ENCODE peak calls at places on chromosomes 2 and 18, in eight cellular contexts. C is effector memory CD4-positive, alpha-beta T cell; L is NCI-H1436; A is SHP77; J is bronchial epithelial cell; O is NCI-H1930; K is T-helper 2 cell; B is GM23338. Q is an unnamed sample.
A peak's percentile ranks its signal among the peaks of the same experiment; 100 is the strongest.

GRCh38 chr2:127154396-127154795 is 47.4 kb upstream of the BIN1 start:
- DNase-seq in C (no peak), L (no peak), A (no peak), J (no peak), O (no peak), K (no peak), B (no peak), Q (no peak)

GRCh38 chr2:105460048-105460732 is 61.3 kb upstream of the FHL2 start:
- DNase-seq in C (no peak), L (no peak), A (no peak), J (no peak), O (no peak), K (no peak), B (no peak), Q (no peak)

GRCh38 chr2:239853706-239854327 is 171.3 kb downstream of the NDUFA10 start:
- DNase-seq in C (no peak), L (no peak), A (no peak), J (no peak), O (no peak), K (no peak), B (no peak), Q (no peak)

GRCh38 chr2:62660087-62660486 is 45.4 kb upstream of the EHBP1 start:
- DNase-seq in C (no peak), L (no peak), A (no peak), J (no peak), O (no peak), K (no peak), B (no peak), Q (no peak)

GRCh38 chr18:50441518-50441917 is 66.7 kb downstream of the SKA1 start:
- DNase-seq in C (no peak), L (no peak), A (no peak), J (no peak), O (no peak), K (no peak), B (peak; percentile 16), Q (no peak)

GRCh38 chr2:52537588-52537987 is 1230.0 kb upstream of the CHAC2 start:
- DNase-seq in C (no peak), L (no peak), A (no peak), J (no peak), O (no peak), K (no peak), B (no peak), Q (no peak)

GRCh38 chr2:47201224-47201623 is 46.1 kb upstream of the STPG4 start:
- DNase-seq in C (no peak), L (no peak), A (no peak), J (no peak), O (no peak), K (no peak), B (no peak), Q (no peak)

GRCh38 chr18:42508683-42509347 is 553.8 kb downstream of the PIK3C3 start:
- DNase-seq in C (no peak), L (no peak), A (no peak), J (no peak), O (no peak), K (no peak), B (no peak), Q (no peak)

GRCh38 chr18:29496276-29496675 is 1319.3 kb upstream of the CDH2 start:
- DNase-seq in C (no peak), L (no peak), A (no peak), J (no peak), O (peak; percentile 67), K (no peak), B (no peak), Q (no peak)

GRCh38 chr2:38751847-38752410 is 768 bp upstream of the SRSF7 start:
- DNase-seq in C (no peak), L (no peak), A (peak; percentile 43), J (no peak), O (no peak), K (no peak), B (peak; percentile 63), Q (peak; percentile 49)

GRCh38 chr2:196376984-196377877 is 205.9 kb upstream of the STK17B start:
- DNase-seq in C (no peak), L (no peak), A (no peak), J (no peak), O (no peak), K (no peak), B (no peak), Q (no peak)

GRCh38 chr2:134288814-134289213 is 34.9 kb downstream of the MGAT5 start:
- DNase-seq in C (no peak), L (no peak), A (no peak), J (no peak), O (no peak), K (peak; percentile 38), B (no peak), Q (no peak)

GRCh38 chr2:241295326-241296095 is 20.0 kb downstream of the HDLBP start:
- DNase-seq in C (no peak), L (no peak), A (no peak), J (no peak), O (no peak), K (no peak), B (no peak), Q (no peak)

GRCh38 chr2:99190548-99190947 is 9.6 kb downstream of the MRPL30 start:
- DNase-seq in C (no peak), L (no peak), A (no peak), J (no peak), O (no peak), K (no peak), B (peak; percentile 9), Q (peak; percentile 1)

GRCh38 chr2:188892632-188893031 is 81.5 kb upstream of the COL3A1 start:
- DNase-seq in C (no peak), L (no peak), A (no peak), J (no peak), O (no peak), K (no peak), B (no peak), Q (no peak)

GRCh38 chr18:21439453-21439852 is 161.1 kb downstream of the ESCO1 start:
- DNase-seq in C (no peak), L (no peak), A (no peak), J (peak; percentile 99), O (no peak), K (no peak), B (no peak), Q (no peak)

GRCh38 chr18:35740616-35741015 is 159.1 kb downstream of the GALNT1 start:
- DNase-seq in C (no peak), L (no peak), A (no peak), J (no peak), O (no peak), K (no peak), B (no peak), Q (no peak)

GRCh38 chr2:58866040-58866439 is 624.9 kb upstream of the FANCL start:
- DNase-seq in C (no peak), L (no peak), A (no peak), J (no peak), O (no peak), K (no peak), B (peak; percentile 81), Q (no peak)

GRCh38 chr2:130749641-130750040 is 5.7 kb upstream of the AMER3 start:
- DNase-seq in C (no peak), L (no peak), A (no peak), J (no peak), O (no peak), K (no peak), B (no peak), Q (no peak)

GRCh38 chr2:134124047-134124753 is 129.7 kb upstream of the MGAT5 start:
- DNase-seq in C (no peak), L (peak; percentile 86), A (peak; percentile 25), J (no peak), O (peak; percentile 20), K (no peak), B (no peak), Q (peak; percentile 5)

GRCh38 chr2:101258804-101259203 is 6.1 kb downstream of the CNOT11 start:
- DNase-seq in C (no peak), L (no peak), A (no peak), J (no peak), O (no peak), K (no peak), B (no peak), Q (no peak)

GRCh38 chr18:13577091-13577697 is 149.2 kb downstream of the FAM210A start:
- DNase-seq in C (no peak), L (no peak), A (no peak), J (peak; percentile 16), O (no peak), K (no peak), B (no peak), Q (no peak)

GRCh38 chr2:10161961-10162441 is 39.5 kb downstream of the RRM2 start:
- DNase-seq in C (no peak), L (no peak), A (no peak), J (no peak), O (no peak), K (no peak), B (no peak), Q (no peak)

GRCh38 chr18:45838302-45839070 is 13.0 kb downstream of the SIGLEC15 start:
- DNase-seq in C (no peak), L (no peak), A (no peak), J (no peak), O (no peak), K (no peak), B (no peak), Q (peak; percentile 59)

GRCh38 chr2:118979177-118979861 is 37.3 kb downstream of the MARCO start:
- DNase-seq in C (no peak), L (no peak), A (no peak), J (no peak), O (no peak), K (no peak), B (no peak), Q (no peak)

GRCh38 chr2:137208361-137208973 is 443.1 kb downstream of the THSD7B start:
- DNase-seq in C (no peak), L (no peak), A (no peak), J (peak; percentile 62), O (no peak), K (no peak), B (no peak), Q (no peak)

GRCh38 chr2:221571108-221571390 is 1.1 kb downstream of the EPHA4 start:
- DNase-seq in C (no peak), L (no peak), A (no peak), J (peak; percentile 1), O (no peak), K (no peak), B (no peak), Q (peak; percentile 7)

GRCh38 chr2:111135910-111136297 is 15.2 kb downstream of the BCL2L11 start:
- DNase-seq in C (no peak), L (no peak), A (no peak), J (no peak), O (no peak), K (no peak), B (peak; percentile 53), Q (no peak)

Q was measured in erythroblast.